ENCODE peak calls at places on chromosome 15, in six cellular contexts. S is left lung, L is AG09319, Y is neural progenitor cell, P is progenitor cell of endocrine pancreas, C is pancreas. H is an unnamed sample.

GRCh38 chr15:59437777-59438574 is at the start of gene FAM81A:
- DNase-seq in S (peak; percentile 89), L (peak; percentile 11), Y (peak; percentile 89), P (peak; percentile 60), C (peak; percentile 86), H (peak; percentile 65)

GRCh38 chr15:59353994-59354951 is 18.4 kb downstream of the MYO1E start:
- DNase-seq in S (no peak), L (no peak), Y (peak; percentile 27), P (no peak), C (no peak), H (no peak)

GRCh38 chr15:46312133-46312740 is 677.4 kb downstream of the SQOR start:
- DNase-seq in S (no peak), L (peak; percentile 3), Y (peak; percentile 86), P (peak; percentile 79), C (peak; percentile 76), H (peak; percentile 18)

GRCh38 chr15:72770673-72771328 is 12.8 kb downstream of the ADPGK start:
- DNase-seq in S (no peak), L (no peak), Y (no peak), P (no peak), C (no peak), H (no peak)

GRCh38 chr15:65259367-65259781 is 27.3 kb downstream of the PARP16 start:
- DNase-seq in S (no peak), L (no peak), Y (no peak), P (no peak), C (no peak), H (no peak)

GRCh38 chr15:59632714-59633113 is 21.1 kb downstream of the GCNT3 start:
- DNase-seq in S (no peak), L (no peak), Y (peak; percentile 69), P (no peak), C (no peak), H (no peak)

GRCh38 chr15:48331796-48332641 is 790 bp downstream of the DUT start:
- DNase-seq in S (peak; percentile 86), L (no peak), Y (peak; percentile 78), P (peak; percentile 17), C (peak; percentile 81), H (peak; percentile 68)

GRCh38 chr15:39747326-39747725 is 35.3 kb downstream of the FSIP1 start:
- DNase-seq in S (no peak), L (no peak), Y (no peak), P (no peak), C (no peak), H (no peak)

GRCh38 chr15:85354432-85354831 is 26.0 kb upstream of the AKAP13 start:
- DNase-seq in S (no peak), L (no peak), Y (no peak), P (no peak), C (no peak), H (no peak)

GRCh38 chr15:99732711-99733267 is 448 bp downstream of the LYSMD4 start:
- DNase-seq in S (peak; percentile 89), L (no peak), Y (peak; percentile 63), P (peak; percentile 28), C (peak; percentile 72), H (no peak)

GRCh38 chr15:68420186-68420684 is 11.7 kb downstream of the ITGA11 start:
- DNase-seq in S (no peak), L (no peak), Y (peak; percentile 68), P (no peak), C (no peak), H (peak; percentile 1)

GRCh38 chr15:68806220-68807105 is 14.2 kb downstream of the ANP32A start:
- DNase-seq in S (no peak), L (no peak), Y (no peak), P (no peak), C (no peak), H (no peak)

GRCh38 chr15:67164811-67165652 is 89.4 kb downstream of the AAGAB start:
- DNase-seq in S (no peak), L (no peak), Y (peak; percentile 64), P (no peak), C (no peak), H (no peak)

GRCh38 chr15:68617001-68617400 is 38.2 kb downstream of the CORO2B start:
- DNase-seq in S (no peak), L (no peak), Y (no peak), P (no peak), C (no peak), H (no peak)

GRCh38 chr15:69463182-69463756 is 10.7 kb downstream of the RPLP1 start:
- DNase-seq in S (no peak), L (no peak), Y (no peak), P (no peak), C (no peak), H (no peak)

GRCh38 chr15:60729850-60730458 is 251.0 kb upstream of the ICE2 start:
- DNase-seq in S (no peak), L (no peak), Y (no peak), P (no peak), C (no peak), H (no peak)

GRCh38 chr15:100311099-100311751 is 30.6 kb downstream of the ADAMTS17 start:
- DNase-seq in S (no peak), L (no peak), Y (no peak), P (no peak), C (no peak), H (no peak)

DNA sequence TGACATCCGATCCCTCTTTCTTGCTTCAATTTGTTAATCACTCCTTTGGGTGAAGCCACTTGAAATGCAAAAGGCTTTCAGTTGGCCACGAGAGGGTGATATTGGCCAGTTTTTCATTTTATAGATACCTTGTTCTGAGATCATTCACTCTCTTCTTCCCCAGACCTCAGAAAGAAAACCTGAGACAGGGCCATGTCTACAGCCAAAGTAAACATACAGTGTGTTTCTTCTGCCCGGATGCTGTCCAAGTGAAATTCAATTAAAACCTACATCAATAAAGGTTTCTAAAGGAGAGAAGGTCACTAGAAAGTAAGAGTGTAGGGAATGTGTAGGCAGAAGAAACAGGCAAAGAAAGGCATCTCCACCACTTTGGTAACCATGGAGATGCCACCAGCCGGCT is 39.5 kb upstream of the FMN1 start:
- DNase-seq in S (no peak), L (peak; percentile 4), Y (peak; percentile 50), P (no peak), C (no peak), H (no peak)
- TF ChIP-seq CTCF in S (peak; percentile 21), L (peak; percentile 55), Y (peak; percentile 65), P (peak; percentile 61), C (peak; percentile 11), H (no peak)

GRCh38 chr15:77871838-77872371 is 205.6 kb downstream of the TBC1D2B start:
- DNase-seq in S (peak; percentile 65), L (no peak), Y (peak; percentile 30), P (no peak), C (peak; percentile 43), H (no peak)
- TF ChIP-seq CTCF in S (no peak), L (no peak), Y (peak; percentile 47), P (peak; percentile 14), C (no peak), H (no peak)

DNA sequence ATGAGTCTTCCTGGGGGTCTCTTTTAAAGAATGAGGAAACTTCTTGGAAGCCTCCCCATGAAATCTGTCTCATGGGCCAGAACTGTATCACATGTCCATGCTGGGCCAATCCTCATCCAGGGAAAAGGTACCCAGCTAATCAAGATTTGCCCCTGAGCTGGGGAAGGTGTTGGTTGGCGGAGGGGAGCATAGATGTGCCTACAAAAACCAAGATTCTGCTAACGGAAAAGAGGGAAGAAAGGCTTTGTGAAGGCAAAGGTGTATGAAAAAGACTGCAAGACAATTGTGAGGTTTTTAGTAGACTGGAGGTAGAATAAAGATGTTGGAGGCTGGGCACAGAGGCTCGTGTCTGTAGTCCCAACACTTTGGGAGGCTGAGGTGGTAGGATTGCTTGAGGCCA is 18.5 kb upstream of the BLM start:
- DNase-seq in S (no peak), L (no peak), Y (no peak), P (no peak), C (no peak), H (no peak)
- TF ChIP-seq CTCF in S (no peak), L (no peak), Y (no peak), P (no peak), C (no peak), H (no peak)

DNA sequence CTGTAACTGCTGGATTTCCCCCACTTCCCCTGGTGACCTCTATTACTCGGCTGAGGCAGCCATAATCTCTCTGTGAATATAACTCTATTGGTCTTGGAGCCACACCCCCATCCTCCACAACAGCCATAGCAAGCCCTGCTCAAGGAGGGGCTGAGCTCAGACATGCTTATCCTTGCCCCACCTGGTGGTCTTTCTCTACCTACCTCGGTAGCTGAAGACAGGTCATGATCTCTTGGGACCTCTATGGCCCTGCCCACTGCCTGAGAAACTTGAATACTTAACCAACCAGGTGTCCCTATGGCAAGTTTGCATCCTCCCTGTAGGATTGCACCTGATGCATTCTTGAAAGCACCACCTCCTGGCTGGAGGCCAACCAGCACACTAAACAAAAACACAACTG is 281.4 kb upstream of the TMCO5A start:
- DNase-seq in S (no peak), L (no peak), Y (peak; percentile 8), P (no peak), C (no peak), H (no peak)
- TF ChIP-seq CTCF in S (no peak), L (no peak), Y (no peak), P (no peak), C (no peak), H (no peak)

GRCh38 chr15:75200765-75201608 is 695 bp upstream of the C15orf39 start:
- DNase-seq in S (no peak), L (no peak), Y (peak; percentile 38), P (peak; percentile 44), C (peak; percentile 78), H (peak; percentile 31)
- TF ChIP-seq CTCF in S (no peak), L (no peak), Y (no peak), P (no peak), C (no peak), H (no peak)

GRCh38 chr15:92130906-92131305 is 262.8 kb upstream of the ST8SIA2 start:
- DNase-seq in S (no peak), L (no peak), Y (no peak), P (no peak), C (no peak), H (no peak)

GRCh38 chr15:92128788-92129187 is 264.9 kb upstream of the ST8SIA2 start:
- DNase-seq in S (no peak), L (no peak), Y (no peak), P (no peak), C (no peak), H (no peak)

GRCh38 chr15:92124669-92125068 is 269.0 kb upstream of the ST8SIA2 start:
- DNase-seq in S (no peak), L (no peak), Y (no peak), P (no peak), C (no peak), H (no peak)

GRCh38 chr15:92130244-92130643 is 263.4 kb upstream of the ST8SIA2 start:
- DNase-seq in S (no peak), L (no peak), Y (no peak), P (no peak), C (no peak), H (no peak)
- TF ChIP-seq CTCF in S (no peak), L (no peak), Y (no peak), P (no peak), C (no peak), H (no peak)

GRCh38 chr15:58311551-58311950 is 120.2 kb upstream of the LIPC start:
- DNase-seq in S (no peak), L (no peak), Y (no peak), P (no peak), C (no peak), H (no peak)

GRCh38 chr15:58306591-58307312 is 125.0 kb upstream of the LIPC start:
- DNase-seq in S (no peak), L (no peak), Y (peak; percentile 7), P (no peak), C (no peak), H (no peak)

GRCh38 chr15:58307313-58307961 is 124.4 kb upstream of the LIPC start:
- DNase-seq in S (no peak), L (peak; percentile 67), Y (peak; percentile 71), P (no peak), C (no peak), H (no peak)

GRCh38 chr15:58309993-58310928 is 121.5 kb upstream of the LIPC start:
- DNase-seq in S (no peak), L (no peak), Y (no peak), P (no peak), C (no peak), H (no peak)

GRCh38 chr15:58308742-58309355 is 122.9 kb upstream of the LIPC start:
- DNase-seq in S (no peak), L (no peak), Y (peak; percentile 18), P (no peak), C (no peak), H (no peak)
- TF ChIP-seq CTCF in S (no peak), L (no peak), Y (peak; percentile 42), P (peak; percentile 25), C (no peak), H (no peak)

H was measured in activated B cell treated with CpG ODN at 0.5 μM for 24 hours.